ENCODE peak calls at places on chromosomes 11 and 22, in ten cellular contexts. I, J, B, S, F, H, A, G, T and O are unnamed samples.

GRCh38 chr11:36098046-36098445 is 154.2 kb downstream of the LDLRAD3 start:
- DNase-seq in I (no peak), J (no peak), B (no peak), S (no peak), F (no peak), H (no peak), A (no peak), G (no peak), T (no peak), O (no peak)

GRCh38 chr11:18527512-18527911 is 770 bp upstream of the TSG101 start:
- DNase-seq in I (no peak), J (no peak), B (no peak), S (no peak), F (no peak), H (no peak), A (no peak), G (no peak), T (peak), O (no peak)

GRCh38 chr22:46238541-46238940 is 11.6 kb downstream of the CDPF1 start:
- DNase-seq in I (no peak), J (no peak), B (peak), S (no peak), F (no peak), H (no peak), A (no peak), G (no peak), T (no peak), O (no peak)

GRCh38 chr11:12206529-12206928 is 96.1 kb downstream of the MICAL2 start:
- DNase-seq in I (no peak), J (no peak), B (no peak), S (no peak), F (no peak), H (no peak), A (no peak), G (no peak), T (no peak), O (no peak)

GRCh38 chr11:131038597-131038996 is 122.3 kb upstream of the SNX19 start:
- DNase-seq in I (no peak), J (no peak), B (no peak), S (no peak), F (no peak), H (no peak), A (no peak), G (no peak), T (peak), O (peak)

GRCh38 chr11:115396533-115396932 is 107.7 kb downstream of the CADM1 start:
- DNase-seq in I (no peak), J (no peak), B (no peak), S (no peak), F (no peak), H (no peak), A (no peak), G (no peak), T (no peak), O (no peak)

GRCh38 chr11:105398636-105399035 is 211.2 kb upstream of the GRIA4 start:
- DNase-seq in I (no peak), J (no peak), B (no peak), S (no peak), F (no peak), H (no peak), A (no peak), G (no peak), T (no peak), O (no peak)

GRCh38 chr22:45202333-45203149 is 38.2 kb downstream of the KIAA0930 start:
- DNase-seq in I (no peak), J (no peak), B (no peak), S (peak), F (no peak), H (no peak), A (no peak), G (no peak), T (no peak), O (no peak)

GRCh38 chr11:27916541-27917100 is 191.3 kb downstream of the KIF18A start:
- DNase-seq in I (no peak), J (no peak), B (no peak), S (no peak), F (no peak), H (no peak), A (no peak), G (no peak), T (no peak), O (no peak)

GRCh38 chr11:64650923-64651523 is 60.0 kb downstream of the SLC22A12 start:
- DNase-seq in I (peak), J (no peak), B (no peak), S (no peak), F (no peak), H (no peak), A (no peak), G (peak), T (peak), O (peak)

GRCh38 chr22:22702874-22703570 is 58.6 kb downstream of the GGTLC2 start:
- DNase-seq in I (no peak), J (no peak), B (no peak), S (peak), F (no peak), H (no peak), A (no peak), G (no peak), T (no peak), O (no peak)

GRCh38 chr22:36386900-36387663 is 685 bp downstream of the MYH9 start:
- DNase-seq in I (no peak), J (no peak), B (no peak), S (peak), F (no peak), H (no peak), A (no peak), G (peak), T (no peak), O (peak)

GRCh38 chr11:68775951-68776388 is 24.6 kb upstream of the TESMIN start:
- DNase-seq in I (no peak), J (no peak), B (no peak), S (no peak), F (no peak), H (no peak), A (no peak), G (no peak), T (no peak), O (no peak)

GRCh38 chr11:12331239-12331874 is 46.0 kb upstream of the PARVA start:
- DNase-seq in I (peak), J (peak), B (peak), S (peak), F (peak), H (peak), A (peak), G (peak), T (peak), O (peak)

GRCh38 chr11:44731685-44732411 is 5.1 kb downstream of the TSPAN18 start:
- DNase-seq in I (no peak), J (no peak), B (no peak), S (no peak), F (no peak), H (no peak), A (no peak), G (no peak), T (no peak), O (peak)

GRCh38 chr11:118634435-118635236 is 27.2 kb downstream of the PHLDB1 start:
- DNase-seq in I (no peak), J (no peak), B (peak), S (peak), F (peak), H (peak), A (peak), G (no peak), T (no peak), O (no peak)

GRCh38 chr11:82326853-82327252 is 406.8 kb downstream of the FAM181B start:
- DNase-seq in I (no peak), J (no peak), B (no peak), S (no peak), F (no peak), H (no peak), A (no peak), G (no peak), T (no peak), O (no peak)

GRCh38 chr22:22395230-22395629 is 113.3 kb downstream of the ZNF280B start:
- DNase-seq in I (no peak), J (no peak), B (no peak), S (no peak), F (no peak), H (no peak), A (peak), G (peak), T (no peak), O (no peak)

GRCh38 chr22:27499121-27499520 is 302.4 kb downstream of the MN1 start:
- DNase-seq in I (no peak), J (no peak), B (no peak), S (no peak), F (no peak), H (no peak), A (no peak), G (no peak), T (no peak), O (no peak)

GRCh38 chr11:2088284-2088683 is 50.9 kb downstream of the IGF2 start:
- DNase-seq in I (no peak), J (no peak), B (no peak), S (no peak), F (no peak), H (no peak), A (no peak), G (no peak), T (no peak), O (no peak)

GRCh38 chr22:32850157-32850556 is 48.7 kb downstream of the TIMP3 start:
- DNase-seq in I (no peak), J (no peak), B (no peak), S (no peak), F (no peak), H (no peak), A (no peak), G (no peak), T (no peak), O (no peak)

GRCh38 chr11:57124912-57125311 is 56.8 kb upstream of the LRRC55 start:
- DNase-seq in I (no peak), J (no peak), B (no peak), S (no peak), F (no peak), H (no peak), A (no peak), G (no peak), T (no peak), O (no peak)

GRCh38 chr22:34111210-34111824 is 191.0 kb upstream of the LARGE1 start:
- DNase-seq in I (no peak), J (no peak), B (no peak), S (peak), F (peak), H (no peak), A (peak), G (peak), T (no peak), O (peak)

GRCh38 chr11:61160487-61161189 is 588 bp downstream of the VPS37C start:
- DNase-seq in I (no peak), J (no peak), B (no peak), S (no peak), F (no peak), H (no peak), A (no peak), G (no peak), T (no peak), O (no peak)

GRCh38 chr11:116696381-116696941 is 76.3 kb downstream of the BUD13 start:
- DNase-seq in I (no peak), J (no peak), B (peak), S (peak), F (no peak), H (peak), A (no peak), G (no peak), T (peak), O (no peak)

GRCh38 chr11:506950-507726 is at the start of gene RNH1:
- DNase-seq in I (peak), J (peak), B (peak), S (peak), F (peak), H (peak), A (peak), G (peak), T (peak), O (peak)

GRCh38 chr11:126548576-126549272 is 193.2 kb downstream of the ST3GAL4 start:
- DNase-seq in I (no peak), J (no peak), B (no peak), S (no peak), F (no peak), H (no peak), A (no peak), G (no peak), T (no peak), O (no peak)